ENCODE peak calls at places on chromosomes 4 and X, in six cellular contexts. N, R, G, L, T and B are unnamed samples.

GRCh38 chr4:73019462-73020047 is 50.0 kb downstream of the COX18 start:
- DNase-seq in N (no peak), R (peak), G (peak), L (no peak), T (no peak), B (no peak)

GRCh38 chrX:40167240-40168182 is 69.8 kb upstream of the BCOR start:
- DNase-seq in N (no peak), R (no peak), G (no peak), L (no peak), T (no peak), B (no peak)

GRCh38 chrX:8731579-8732395 is at the start of gene ANOS1:
- DNase-seq in N (no peak), R (no peak), G (no peak), L (no peak), T (peak), B (peak)

GRCh38 chr4:168551945-168552695 is 55.3 kb downstream of the PALLD start:
- DNase-seq in N (no peak), R (no peak), G (no peak), L (no peak), T (no peak), B (no peak)

GRCh38 chr4:2247128-2248043 is 5.5 kb upstream of the HAUS3 start:
- DNase-seq in N (no peak), R (no peak), G (peak), L (no peak), T (no peak), B (peak)

GRCh38 chrX:154011376-154012335 is 8.0 kb downstream of the IRAK1 start:
- DNase-seq in N (no peak), R (no peak), G (no peak), L (no peak), T (no peak), B (no peak)

GRCh38 chrX:56284269-56284668 is 52.1 kb downstream of the KLF8 start:
- DNase-seq in N (no peak), R (no peak), G (no peak), L (no peak), T (no peak), B (no peak)

GRCh38 chr4:150206265-150206664 is 128.0 kb downstream of the DCLK2 start:
- DNase-seq in N (no peak), R (no peak), G (no peak), L (no peak), T (no peak), B (no peak)

GRCh38 chrX:48617542-48618340 is 20.4 kb downstream of the WDR13 start:
- DNase-seq in N (no peak), R (no peak), G (no peak), L (no peak), T (no peak), B (no peak)

GRCh38 chr4:7632971-7633370 is 198.2 kb upstream of the PSAPL1 start:
- DNase-seq in N (no peak), R (no peak), G (no peak), L (no peak), T (no peak), B (no peak)

GRCh38 chr4:177671845-177672244 is 229.6 kb upstream of the AGA start:
- DNase-seq in N (no peak), R (no peak), G (no peak), L (no peak), T (no peak), B (no peak)

GRCh38 chr4:1802151-1802715 is 9.1 kb downstream of the FGFR3 start:
- DNase-seq in N (no peak), R (no peak), G (no peak), L (no peak), T (no peak), B (no peak)

GRCh38 chr4:23903859-23904438 is 14.1 kb upstream of the PPARGC1A start:
- DNase-seq in N (no peak), R (no peak), G (no peak), L (no peak), T (no peak), B (no peak)

GRCh38 chr4:107857741-107858140 is 33.0 kb downstream of the SGMS2 start:
- DNase-seq in N (no peak), R (no peak), G (no peak), L (no peak), T (no peak), B (no peak)

GRCh38 chr4:105637409-105638258 is 70.9 kb downstream of the INTS12 start:
- DNase-seq in N (no peak), R (peak), G (peak), L (no peak), T (peak), B (no peak)

GRCh38 chr4:41143721-41144379 is 70.5 kb downstream of the APBB2 start:
- DNase-seq in N (no peak), R (no peak), G (no peak), L (no peak), T (no peak), B (no peak)

GRCh38 chr4:3213661-3214250 is 35.2 kb upstream of the MSANTD1 start:
- DNase-seq in N (no peak), R (no peak), G (no peak), L (no peak), T (no peak), B (no peak)

GRCh38 chr4:168928875-168929274 is 81.2 kb downstream of the CBR4 start:
- DNase-seq in N (no peak), R (no peak), G (no peak), L (no peak), T (no peak), B (no peak)

GRCh38 chrX:18640686-18641085 is 31.2 kb downstream of the RS1 start:
- DNase-seq in N (no peak), R (no peak), G (no peak), L (no peak), T (no peak), B (no peak)

GRCh38 chr4:72886602-72887001 is 182.9 kb downstream of the COX18 start:
- DNase-seq in N (no peak), R (no peak), G (no peak), L (no peak), T (no peak), B (no peak)

GRCh38 chr4:127622923-127623754 is 9.6 kb upstream of the INTU start:
- DNase-seq in N (peak), R (peak), G (no peak), L (no peak), T (no peak), B (no peak)

GRCh38 chrX:52839137-52839536 is 28.1 kb downstream of the XAGE5 start:
- DNase-seq in N (no peak), R (no peak), G (no peak), L (no peak), T (no peak), B (no peak)

GRCh38 chr4:108328033-108328732 is 159.5 kb upstream of the LEF1 start:
- DNase-seq in N (no peak), R (no peak), G (no peak), L (no peak), T (no peak), B (no peak)

GRCh38 chr4:92163348-92163747 is 140.4 kb upstream of the GRID2 start:
- DNase-seq in N (no peak), R (peak), G (no peak), L (no peak), T (no peak), B (no peak)

GRCh38 chrX:15816453-15816838 is 26.2 kb downstream of the ZRSR2 start:
- DNase-seq in N (no peak), R (no peak), G (no peak), L (no peak), T (no peak), B (no peak)

GRCh38 chr4:16082424-16083216 is 1.2 kb downstream of the PROM1 start:
- DNase-seq in N (peak), R (peak), G (no peak), L (no peak), T (no peak), B (no peak)

GRCh38 chr4:158758142-158758541 is 10.7 kb upstream of the FNIP2 start:
- DNase-seq in N (no peak), R (no peak), G (no peak), L (no peak), T (no peak), B (no peak)

GRCh38 chrX:124005220-124005619 is 43.7 kb downstream of the STAG2 start:
- DNase-seq in N (no peak), R (no peak), G (no peak), L (no peak), T (no peak), B (no peak)

GRCh38 chrX:97027384-97027922 is 143.7 kb downstream of the RPA4 start:
- DNase-seq in N (no peak), R (no peak), G (no peak), L (no peak), T (no peak), B (no peak)

GRCh38 chr4:33369366-33369899 is 2649.3 kb downstream of the PCDH7 start:
- DNase-seq in N (no peak), R (no peak), G (no peak), L (no peak), T (no peak), B (no peak)